ENCODE peak calls at places on chromosomes 3 and 15, in six cellular contexts. One of them, this sample, is unnamed.

GRCh38 chr3:106765342-106765741 is 611.9 kb upstream of the CCDC54 start:
- DNase-seq in LNCaP clone FGC: no peak
- DNase-seq in GM06990: no peak
- DNase-seq in progenitor cell of endocrine pancreas: no peak
- DNase-seq in astrocyte of the spinal cord: peak; percentile 90
- DNase-seq in astrocyte of the cerebellum: peak; percentile 68
- DNase-seq in this sample: peak; percentile 15

GRCh38 chr3:11719406-11720219 is 75.9 kb upstream of the VGLL4 start:
- DNase-seq in LNCaP clone FGC: peak; percentile 77
- DNase-seq in GM06990: peak; percentile 55
- DNase-seq in progenitor cell of endocrine pancreas: peak; percentile 94
- DNase-seq in astrocyte of the spinal cord: peak; percentile 13
- DNase-seq in astrocyte of the cerebellum: no peak
- DNase-seq in this sample: no peak

GRCh38 chr3:112302061-112302830 is 8.2 kb upstream of the SLC9C1 start:
- DNase-seq in LNCaP clone FGC: no peak
- DNase-seq in GM06990: no peak
- DNase-seq in progenitor cell of endocrine pancreas: no peak
- DNase-seq in astrocyte of the spinal cord: no peak
- DNase-seq in astrocyte of the cerebellum: no peak
- DNase-seq in this sample: no peak

GRCh38 chr3:183619624-183620274 is 15.7 kb upstream of the KLHL24 start:
- DNase-seq in LNCaP clone FGC: no peak
- DNase-seq in GM06990: no peak
- DNase-seq in progenitor cell of endocrine pancreas: no peak
- DNase-seq in astrocyte of the spinal cord: no peak
- DNase-seq in astrocyte of the cerebellum: no peak
- DNase-seq in this sample: no peak

GRCh38 chr3:108420926-108421325 is 89.5 kb downstream of the MYH15 start:
- DNase-seq in LNCaP clone FGC: no peak
- DNase-seq in GM06990: no peak
- DNase-seq in progenitor cell of endocrine pancreas: no peak
- DNase-seq in astrocyte of the spinal cord: peak; percentile 83
- DNase-seq in astrocyte of the cerebellum: peak; percentile 31
- DNase-seq in this sample: no peak

GRCh38 chr15:95558131-95558530 is 772.4 kb upstream of the NR2F2 start:
- DNase-seq in LNCaP clone FGC: peak; percentile 28
- DNase-seq in GM06990: no peak
- DNase-seq in progenitor cell of endocrine pancreas: no peak
- DNase-seq in astrocyte of the spinal cord: peak; percentile 47
- DNase-seq in astrocyte of the cerebellum: no peak
- DNase-seq in this sample: no peak

GRCh38 chr3:31432897-31433678 is 99.6 kb upstream of the STT3B start:
- DNase-seq in LNCaP clone FGC: no peak
- DNase-seq in GM06990: no peak
- DNase-seq in progenitor cell of endocrine pancreas: no peak
- DNase-seq in astrocyte of the spinal cord: no peak
- DNase-seq in astrocyte of the cerebellum: no peak
- DNase-seq in this sample: no peak

GRCh38 chr3:152200476-152201422 is 68.0 kb upstream of the MBNL1 start:
- DNase-seq in LNCaP clone FGC: no peak
- DNase-seq in GM06990: peak; percentile 40
- DNase-seq in progenitor cell of endocrine pancreas: no peak
- DNase-seq in astrocyte of the spinal cord: no peak
- DNase-seq in astrocyte of the cerebellum: no peak
- DNase-seq in this sample: no peak

GRCh38 chr3:29282431-29283296 is 1.8 kb downstream of the RBMS3 start:
- DNase-seq in LNCaP clone FGC: no peak
- DNase-seq in GM06990: no peak
- DNase-seq in progenitor cell of endocrine pancreas: no peak
- DNase-seq in astrocyte of the spinal cord: peak; percentile 73
- DNase-seq in astrocyte of the cerebellum: no peak
- DNase-seq in this sample: no peak

GRCh38 chr3:102078864-102079808 is 229.8 kb downstream of the NFKBIZ start:
- DNase-seq in LNCaP clone FGC: no peak
- DNase-seq in GM06990: no peak
- DNase-seq in progenitor cell of endocrine pancreas: no peak
- DNase-seq in astrocyte of the spinal cord: no peak
- DNase-seq in astrocyte of the cerebellum: no peak
- DNase-seq in this sample: no peak

GRCh38 chr3:172516318-172517214 is 6.7 kb downstream of the TNFSF10 start:
- DNase-seq in LNCaP clone FGC: peak; percentile 98
- DNase-seq in GM06990: no peak
- DNase-seq in progenitor cell of endocrine pancreas: no peak
- DNase-seq in astrocyte of the spinal cord: peak; percentile 87
- DNase-seq in astrocyte of the cerebellum: peak; percentile 88
- DNase-seq in this sample: peak; percentile 61

GRCh38 chr15:70051948-70052633 is 45.6 kb downstream of the TLE3 start:
- DNase-seq in LNCaP clone FGC: no peak
- DNase-seq in GM06990: no peak
- DNase-seq in progenitor cell of endocrine pancreas: no peak
- DNase-seq in astrocyte of the spinal cord: no peak
- DNase-seq in astrocyte of the cerebellum: no peak
- DNase-seq in this sample: no peak

GRCh38 chr15:32704343-32705076 is 13.3 kb upstream of the GREM1 start:
- DNase-seq in LNCaP clone FGC: peak; percentile 18
- DNase-seq in GM06990: no peak
- DNase-seq in progenitor cell of endocrine pancreas: no peak
- DNase-seq in astrocyte of the spinal cord: peak; percentile 53
- DNase-seq in astrocyte of the cerebellum: no peak
- DNase-seq in this sample: no peak

GRCh38 chr3:188772886-188773285 is 398.9 kb upstream of the TPRG1 start:
- DNase-seq in LNCaP clone FGC: peak; percentile 94
- DNase-seq in GM06990: no peak
- DNase-seq in progenitor cell of endocrine pancreas: no peak
- DNase-seq in astrocyte of the spinal cord: peak; percentile 85
- DNase-seq in astrocyte of the cerebellum: peak; percentile 73
- DNase-seq in this sample: peak; percentile 61

GRCh38 chr3:196320110-196320509 is 2.1 kb upstream of the DYNLT2B start:
- DNase-seq in LNCaP clone FGC: no peak
- DNase-seq in GM06990: no peak
- DNase-seq in progenitor cell of endocrine pancreas: no peak
- DNase-seq in astrocyte of the spinal cord: no peak
- DNase-seq in astrocyte of the cerebellum: no peak
- DNase-seq in this sample: no peak

GRCh38 chr3:196315821-196316220 is 2.2 kb downstream of the DYNLT2B start:
- DNase-seq in LNCaP clone FGC: no peak
- DNase-seq in GM06990: no peak
- DNase-seq in progenitor cell of endocrine pancreas: no peak
- DNase-seq in astrocyte of the spinal cord: no peak
- DNase-seq in astrocyte of the cerebellum: no peak
- DNase-seq in this sample: no peak

GRCh38 chr3:196314597-196314996 is 3.4 kb downstream of the DYNLT2B start:
- DNase-seq in LNCaP clone FGC: no peak
- DNase-seq in GM06990: no peak
- DNase-seq in progenitor cell of endocrine pancreas: no peak
- DNase-seq in astrocyte of the spinal cord: no peak
- DNase-seq in astrocyte of the cerebellum: no peak
- DNase-seq in this sample: no peak

GRCh38 chr3:196321162-196321561 is 3.1 kb upstream of the DYNLT2B start:
- DNase-seq in LNCaP clone FGC: no peak
- DNase-seq in GM06990: no peak
- DNase-seq in progenitor cell of endocrine pancreas: no peak
- DNase-seq in astrocyte of the spinal cord: no peak
- DNase-seq in astrocyte of the cerebellum: no peak
- DNase-seq in this sample: no peak

DNA sequence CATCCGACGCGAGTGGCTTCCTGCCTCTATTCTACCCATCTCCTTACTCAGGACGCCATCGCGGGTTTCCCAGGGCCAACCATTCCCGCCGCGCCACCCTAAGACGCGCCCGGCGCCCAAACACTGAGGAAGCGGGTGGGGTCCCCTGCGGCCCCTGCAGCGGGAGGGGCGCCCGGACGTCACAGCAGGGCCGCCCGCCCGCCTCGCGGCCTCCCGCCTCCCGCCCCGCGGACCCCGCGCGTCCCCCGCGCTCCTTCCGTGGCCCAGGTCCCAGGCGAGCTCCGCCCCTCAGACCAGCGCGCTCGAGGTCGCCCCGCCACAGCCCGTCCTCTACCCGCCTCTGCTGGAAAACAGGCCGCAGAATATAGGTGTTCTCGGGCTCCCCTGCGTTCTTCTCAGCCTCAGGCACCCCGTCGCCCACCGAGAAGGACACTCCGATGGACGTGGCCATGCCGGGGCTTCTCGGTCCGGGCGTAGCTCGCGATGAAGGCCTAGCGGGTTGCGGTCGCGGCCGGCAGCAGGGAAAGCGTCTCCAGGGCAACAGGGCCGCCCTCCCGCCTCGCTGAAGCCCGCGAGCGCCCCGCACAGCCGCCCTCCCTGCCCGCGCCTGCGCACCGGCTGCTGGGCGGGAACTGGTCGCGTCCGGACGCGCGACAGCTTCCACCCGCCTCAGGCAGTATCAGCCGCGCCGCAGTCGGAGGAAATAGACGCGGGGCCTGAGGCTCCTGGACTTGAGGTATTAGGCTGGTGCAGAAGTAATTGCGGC is at the start of gene DYNLT2B:
- DNase-seq in LNCaP clone FGC: peak; percentile 61
- DNase-seq in GM06990: peak; percentile 96
- DNase-seq in progenitor cell of endocrine pancreas: peak; percentile 83
- DNase-seq in astrocyte of the spinal cord: peak; percentile 91
- DNase-seq in astrocyte of the cerebellum: peak; percentile 58
- DNase-seq in this sample: peak; percentile 73
- TF ChIP-seq CTCF in LNCaP clone FGC: no peak
- TF ChIP-seq CTCF in GM06990: no peak
- TF ChIP-seq CTCF in progenitor cell of endocrine pancreas: no peak
- TF ChIP-seq CTCF in astrocyte of the spinal cord: no peak
- TF ChIP-seq CTCF in astrocyte of the cerebellum: no peak
- TF ChIP-seq CTCF in this sample: no peak

GRCh38 chr3:50630916-50631315 is 14.0 kb downstream of the MAPKAPK3 start:
- DNase-seq in LNCaP clone FGC: no peak
- DNase-seq in GM06990: no peak
- DNase-seq in progenitor cell of endocrine pancreas: no peak
- DNase-seq in astrocyte of the spinal cord: peak; percentile 38
- DNase-seq in astrocyte of the cerebellum: peak; percentile 71
- DNase-seq in this sample: no peak
- TF ChIP-seq CTCF in LNCaP clone FGC: no peak
- TF ChIP-seq CTCF in GM06990: no peak
- TF ChIP-seq CTCF in progenitor cell of endocrine pancreas: no peak
- TF ChIP-seq CTCF in astrocyte of the spinal cord: no peak
- TF ChIP-seq CTCF in astrocyte of the cerebellum: peak; percentile 6
- TF ChIP-seq CTCF in this sample: no peak

GRCh38 chr3:134313839-134314587 is 60.2 kb downstream of the AMOTL2 start:
- DNase-seq in LNCaP clone FGC: no peak
- DNase-seq in GM06990: no peak
- DNase-seq in progenitor cell of endocrine pancreas: no peak
- DNase-seq in astrocyte of the spinal cord: no peak
- DNase-seq in astrocyte of the cerebellum: no peak
- DNase-seq in this sample: no peak

GRCh38 chr3:134312873-134313838 is 61.1 kb downstream of the AMOTL2 start:
- DNase-seq in LNCaP clone FGC: no peak
- DNase-seq in GM06990: no peak
- DNase-seq in progenitor cell of endocrine pancreas: peak; percentile 65
- DNase-seq in astrocyte of the spinal cord: peak; percentile 77
- DNase-seq in astrocyte of the cerebellum: no peak
- DNase-seq in this sample: no peak

GRCh38 chr3:134311265-134311664 is 60.6 kb upstream of the RYK start:
- DNase-seq in LNCaP clone FGC: no peak
- DNase-seq in GM06990: no peak
- DNase-seq in progenitor cell of endocrine pancreas: no peak
- DNase-seq in astrocyte of the spinal cord: peak; percentile 65
- DNase-seq in astrocyte of the cerebellum: no peak
- DNase-seq in this sample: no peak

GRCh38 chr3:134311693-134312071 is 61.0 kb upstream of the RYK start:
- DNase-seq in LNCaP clone FGC: no peak
- DNase-seq in GM06990: no peak
- DNase-seq in progenitor cell of endocrine pancreas: no peak
- DNase-seq in astrocyte of the spinal cord: no peak
- DNase-seq in astrocyte of the cerebellum: no peak
- DNase-seq in this sample: no peak

DNA sequence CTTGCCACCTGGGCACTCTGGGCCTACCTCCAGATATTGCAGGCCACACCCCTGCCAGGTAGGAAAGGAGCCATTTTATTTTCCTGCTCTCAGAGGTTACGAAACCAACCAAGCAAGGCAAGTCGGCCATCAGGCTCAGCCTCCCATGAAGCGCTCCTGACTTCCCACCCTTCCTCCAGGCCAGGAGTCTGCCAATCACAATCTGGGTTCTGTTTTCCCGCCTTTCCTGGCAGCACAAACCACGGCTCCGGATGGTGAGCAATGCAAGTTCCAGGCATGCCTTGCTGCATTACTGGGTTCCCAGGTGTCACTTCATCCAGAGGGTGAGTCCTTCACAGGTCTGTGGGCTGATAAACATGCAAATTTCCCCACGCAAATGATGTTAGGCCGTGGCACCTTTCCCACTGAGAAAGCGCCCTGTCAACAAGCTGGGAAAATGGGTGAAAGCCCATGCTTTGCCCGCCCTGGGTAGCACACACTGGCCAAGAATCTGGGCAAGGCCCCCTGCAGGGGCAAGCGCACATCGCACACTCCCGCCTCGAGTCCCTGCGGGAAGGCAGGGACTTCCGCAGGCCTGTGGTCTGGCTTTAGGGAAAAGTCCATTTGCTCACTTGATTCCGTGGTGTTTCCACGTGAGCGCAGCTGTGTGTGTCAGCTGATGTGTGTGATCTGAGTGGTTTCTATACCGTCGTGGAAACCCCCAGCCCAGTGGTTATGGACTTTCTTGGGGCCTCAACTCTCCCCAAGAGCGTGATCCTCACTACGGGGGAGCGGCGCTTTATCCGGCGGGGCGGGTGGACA is 61.6 kb upstream of the RYK start:
- DNase-seq in LNCaP clone FGC: no peak
- DNase-seq in GM06990: peak; percentile 29
- DNase-seq in progenitor cell of endocrine pancreas: no peak
- DNase-seq in astrocyte of the spinal cord: peak; percentile 59
- DNase-seq in astrocyte of the cerebellum: no peak
- DNase-seq in this sample: no peak
- TF ChIP-seq CTCF in LNCaP clone FGC: no peak
- TF ChIP-seq CTCF in GM06990: no peak
- TF ChIP-seq CTCF in progenitor cell of endocrine pancreas: peak; percentile 40
- TF ChIP-seq CTCF in astrocyte of the spinal cord: peak; percentile 28
- TF ChIP-seq CTCF in astrocyte of the cerebellum: peak; percentile 41
- TF ChIP-seq CTCF in this sample: no peak

DNA sequence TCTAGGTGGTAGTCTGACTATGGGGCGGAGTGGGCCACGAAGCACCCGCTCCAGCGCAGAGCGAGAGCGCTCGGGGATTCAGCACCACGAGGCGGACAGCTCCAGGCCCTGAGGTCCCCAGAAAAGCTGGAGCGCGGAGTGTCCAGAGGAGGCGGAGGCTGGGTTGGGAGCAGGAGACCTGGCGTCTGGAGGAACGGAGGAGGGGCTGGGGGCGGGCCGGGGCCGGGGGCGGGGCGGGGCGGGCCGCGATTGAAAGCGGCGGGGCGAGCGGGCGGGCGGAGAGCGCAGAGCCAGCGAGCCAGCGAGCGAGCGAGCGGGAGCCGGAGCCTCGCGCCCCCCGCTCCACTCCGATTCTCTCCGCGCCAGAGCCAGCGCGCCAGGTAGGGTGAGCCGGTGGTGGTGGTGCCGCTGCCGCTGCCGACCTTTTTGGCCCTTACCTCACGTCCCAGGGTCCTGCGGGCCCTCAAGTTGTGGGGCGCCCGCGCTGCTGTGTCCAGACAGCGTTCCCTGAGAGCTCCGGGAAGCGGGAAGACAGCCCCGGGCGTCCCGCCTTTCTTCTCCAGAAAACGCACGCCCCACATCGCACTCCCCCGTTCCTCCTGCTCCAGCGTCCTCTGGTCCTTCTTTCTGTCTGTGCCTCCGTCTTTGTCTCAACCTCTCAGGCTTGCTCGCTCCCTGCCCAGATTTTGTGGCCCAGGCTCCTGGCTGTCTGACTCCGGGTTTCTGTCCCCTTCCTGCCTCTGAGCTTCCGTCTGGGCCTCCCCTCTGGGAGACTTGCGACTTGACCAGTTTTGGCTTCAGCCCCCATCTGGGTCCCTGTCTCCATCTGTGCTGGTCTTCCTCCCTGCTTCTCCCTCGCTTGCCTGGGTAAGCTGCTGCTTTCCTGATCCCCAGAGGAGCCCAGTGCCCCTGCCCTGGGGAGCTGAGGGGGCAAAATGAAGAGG is at the start of gene GRM2:
- DNase-seq in LNCaP clone FGC: peak; percentile 66
- DNase-seq in GM06990: no peak
- DNase-seq in progenitor cell of endocrine pancreas: peak; percentile 83
- DNase-seq in astrocyte of the spinal cord: peak; percentile 84
- DNase-seq in astrocyte of the cerebellum: peak; percentile 75
- DNase-seq in this sample: peak; percentile 52
- TF ChIP-seq CTCF in LNCaP clone FGC: no peak
- TF ChIP-seq CTCF in GM06990: no peak
- TF ChIP-seq CTCF in progenitor cell of endocrine pancreas: no peak
- TF ChIP-seq CTCF in astrocyte of the spinal cord: no peak
- TF ChIP-seq CTCF in astrocyte of the cerebellum: no peak
- TF ChIP-seq CTCF in this sample: no peak